ENCODE peak calls at places on chromosome 16, in ten cellular contexts. One of them, this sample, is unnamed.

GRCh38 chr16:68901910-68902309 is 58.6 kb downstream of the TANGO6 start:
- DNase-seq in Peyer's patch: no peak
- DNase-seq in HL-60: no peak
- DNase-seq in thoracic aorta: no peak
- DNase-seq in fibroblast of mammary gland: peak; percentile 54
- DNase-seq in left ventricle myocardium inferior: no peak
- DNase-seq in transverse colon: no peak
- DNase-seq in suprapubic skin: no peak
- DNase-seq in BE2C: no peak
- DNase-seq in CD8-positive, alpha-beta T cell: no peak
- DNase-seq in this sample: peak; percentile 55

GRCh38 chr16:2037115-2037514 is 10.4 kb downstream of the NHERF2 start:
- DNase-seq in Peyer's patch: no peak
- DNase-seq in HL-60: no peak
- DNase-seq in thoracic aorta: no peak
- DNase-seq in fibroblast of mammary gland: no peak
- DNase-seq in left ventricle myocardium inferior: no peak
- DNase-seq in transverse colon: no peak
- DNase-seq in suprapubic skin: no peak
- DNase-seq in BE2C: no peak
- DNase-seq in CD8-positive, alpha-beta T cell: no peak
- DNase-seq in this sample: no peak

GRCh38 chr16:67734731-67735201 is 15.7 kb upstream of the GFOD2 start:
- DNase-seq in Peyer's patch: no peak
- DNase-seq in HL-60: no peak
- DNase-seq in thoracic aorta: no peak
- DNase-seq in fibroblast of mammary gland: no peak
- DNase-seq in left ventricle myocardium inferior: no peak
- DNase-seq in transverse colon: no peak
- DNase-seq in suprapubic skin: no peak
- DNase-seq in BE2C: no peak
- DNase-seq in CD8-positive, alpha-beta T cell: no peak
- DNase-seq in this sample: no peak

GRCh38 chr16:3938843-3939624 is 58.5 kb upstream of the CREBBP start:
- DNase-seq in Peyer's patch: peak; percentile 65
- DNase-seq in HL-60: peak; percentile 30
- DNase-seq in thoracic aorta: no peak
- DNase-seq in fibroblast of mammary gland: no peak
- DNase-seq in left ventricle myocardium inferior: peak; percentile 43
- DNase-seq in transverse colon: peak; percentile 30
- DNase-seq in suprapubic skin: peak; percentile 80
- DNase-seq in BE2C: peak; percentile 83
- DNase-seq in CD8-positive, alpha-beta T cell: peak; percentile 78
- DNase-seq in this sample: peak; percentile 86

GRCh38 chr16:82295306-82296201 is 125.5 kb upstream of the MPHOSPH6 start:
- DNase-seq in Peyer's patch: no peak
- DNase-seq in HL-60: no peak
- DNase-seq in thoracic aorta: no peak
- DNase-seq in fibroblast of mammary gland: no peak
- DNase-seq in left ventricle myocardium inferior: no peak
- DNase-seq in transverse colon: no peak
- DNase-seq in suprapubic skin: no peak
- DNase-seq in BE2C: no peak
- DNase-seq in CD8-positive, alpha-beta T cell: no peak
- DNase-seq in this sample: no peak

GRCh38 chr16:28300327-28300726 is 8.0 kb downstream of the SBK1 start:
- DNase-seq in Peyer's patch: no peak
- DNase-seq in HL-60: no peak
- DNase-seq in thoracic aorta: no peak
- DNase-seq in fibroblast of mammary gland: no peak
- DNase-seq in left ventricle myocardium inferior: no peak
- DNase-seq in transverse colon: no peak
- DNase-seq in suprapubic skin: no peak
- DNase-seq in BE2C: no peak
- DNase-seq in CD8-positive, alpha-beta T cell: no peak
- DNase-seq in this sample: no peak

GRCh38 chr16:50266337-50267091 is at the start of gene ADCY7:
- DNase-seq in Peyer's patch: peak; percentile 72
- DNase-seq in HL-60: no peak
- DNase-seq in thoracic aorta: no peak
- DNase-seq in fibroblast of mammary gland: peak; percentile 76
- DNase-seq in left ventricle myocardium inferior: peak; percentile 69
- DNase-seq in transverse colon: peak; percentile 85
- DNase-seq in suprapubic skin: no peak
- DNase-seq in BE2C: peak; percentile 86
- DNase-seq in CD8-positive, alpha-beta T cell: peak; percentile 88
- DNase-seq in this sample: peak; percentile 81

GRCh38 chr16:11637320-11637719 is 30.9 kb upstream of the SNN start:
- DNase-seq in Peyer's patch: no peak
- DNase-seq in HL-60: no peak
- DNase-seq in thoracic aorta: no peak
- DNase-seq in fibroblast of mammary gland: no peak
- DNase-seq in left ventricle myocardium inferior: no peak
- DNase-seq in transverse colon: no peak
- DNase-seq in suprapubic skin: no peak
- DNase-seq in BE2C: no peak
- DNase-seq in CD8-positive, alpha-beta T cell: no peak
- DNase-seq in this sample: no peak

GRCh38 chr16:46638947-46639925 is 18.1 kb upstream of the SHCBP1 start:
- DNase-seq in Peyer's patch: no peak
- DNase-seq in HL-60: no peak
- DNase-seq in thoracic aorta: no peak
- DNase-seq in fibroblast of mammary gland: peak; percentile 67
- DNase-seq in left ventricle myocardium inferior: no peak
- DNase-seq in transverse colon: no peak
- DNase-seq in suprapubic skin: no peak
- DNase-seq in BE2C: no peak
- DNase-seq in CD8-positive, alpha-beta T cell: no peak
- DNase-seq in this sample: peak; percentile 48

GRCh38 chr16:67199011-67199807 is at the start of gene ELMO3:
- DNase-seq in Peyer's patch: peak; percentile 91
- DNase-seq in HL-60: no peak
- DNase-seq in thoracic aorta: no peak
- DNase-seq in fibroblast of mammary gland: no peak
- DNase-seq in left ventricle myocardium inferior: no peak
- DNase-seq in transverse colon: peak; percentile 88
- DNase-seq in suprapubic skin: no peak
- DNase-seq in BE2C: no peak
- DNase-seq in CD8-positive, alpha-beta T cell: no peak
- DNase-seq in this sample: no peak

GRCh38 chr16:74153773-74154172 is 142.8 kb upstream of the PSMD7 start:
- DNase-seq in Peyer's patch: no peak
- DNase-seq in HL-60: no peak
- DNase-seq in thoracic aorta: no peak
- DNase-seq in fibroblast of mammary gland: no peak
- DNase-seq in left ventricle myocardium inferior: no peak
- DNase-seq in transverse colon: no peak
- DNase-seq in suprapubic skin: no peak
- DNase-seq in BE2C: no peak
- DNase-seq in CD8-positive, alpha-beta T cell: no peak
- DNase-seq in this sample: no peak

GRCh38 chr16:30090607-30091332 is 954 bp downstream of the TBX6 start:
- DNase-seq in Peyer's patch: no peak
- DNase-seq in HL-60: no peak
- DNase-seq in thoracic aorta: no peak
- DNase-seq in fibroblast of mammary gland: no peak
- DNase-seq in left ventricle myocardium inferior: no peak
- DNase-seq in transverse colon: no peak
- DNase-seq in suprapubic skin: no peak
- DNase-seq in BE2C: peak; percentile 23
- DNase-seq in CD8-positive, alpha-beta T cell: no peak
- DNase-seq in this sample: no peak

GRCh38 chr16:3949287-3949686 is 68.8 kb upstream of the CREBBP start:
- DNase-seq in Peyer's patch: no peak
- DNase-seq in HL-60: no peak
- DNase-seq in thoracic aorta: no peak
- DNase-seq in fibroblast of mammary gland: no peak
- DNase-seq in left ventricle myocardium inferior: no peak
- DNase-seq in transverse colon: no peak
- DNase-seq in suprapubic skin: peak; percentile 74
- DNase-seq in BE2C: peak; percentile 22
- DNase-seq in CD8-positive, alpha-beta T cell: no peak
- DNase-seq in this sample: no peak

GRCh38 chr16:1777375-1778199 is 4.7 kb upstream of the MRPS34 start:
- DNase-seq in Peyer's patch: no peak
- DNase-seq in HL-60: no peak
- DNase-seq in thoracic aorta: no peak
- DNase-seq in fibroblast of mammary gland: no peak
- DNase-seq in left ventricle myocardium inferior: no peak
- DNase-seq in transverse colon: no peak
- DNase-seq in suprapubic skin: no peak
- DNase-seq in BE2C: no peak
- DNase-seq in CD8-positive, alpha-beta T cell: no peak
- DNase-seq in this sample: no peak

GRCh38 chr16:23222929-23223328 is 40.4 kb downstream of the SCNN1G start:
- DNase-seq in Peyer's patch: no peak
- DNase-seq in HL-60: no peak
- DNase-seq in thoracic aorta: no peak
- DNase-seq in fibroblast of mammary gland: no peak
- DNase-seq in left ventricle myocardium inferior: no peak
- DNase-seq in transverse colon: no peak
- DNase-seq in suprapubic skin: no peak
- DNase-seq in BE2C: no peak
- DNase-seq in CD8-positive, alpha-beta T cell: no peak
- DNase-seq in this sample: no peak

GRCh38 chr16:79188115-79188779 is 412.3 kb downstream of the MAF start:
- DNase-seq in Peyer's patch: no peak
- DNase-seq in HL-60: no peak
- DNase-seq in thoracic aorta: no peak
- DNase-seq in fibroblast of mammary gland: no peak
- DNase-seq in left ventricle myocardium inferior: no peak
- DNase-seq in transverse colon: no peak
- DNase-seq in suprapubic skin: no peak
- DNase-seq in BE2C: no peak
- DNase-seq in CD8-positive, alpha-beta T cell: no peak
- DNase-seq in this sample: no peak

DNA sequence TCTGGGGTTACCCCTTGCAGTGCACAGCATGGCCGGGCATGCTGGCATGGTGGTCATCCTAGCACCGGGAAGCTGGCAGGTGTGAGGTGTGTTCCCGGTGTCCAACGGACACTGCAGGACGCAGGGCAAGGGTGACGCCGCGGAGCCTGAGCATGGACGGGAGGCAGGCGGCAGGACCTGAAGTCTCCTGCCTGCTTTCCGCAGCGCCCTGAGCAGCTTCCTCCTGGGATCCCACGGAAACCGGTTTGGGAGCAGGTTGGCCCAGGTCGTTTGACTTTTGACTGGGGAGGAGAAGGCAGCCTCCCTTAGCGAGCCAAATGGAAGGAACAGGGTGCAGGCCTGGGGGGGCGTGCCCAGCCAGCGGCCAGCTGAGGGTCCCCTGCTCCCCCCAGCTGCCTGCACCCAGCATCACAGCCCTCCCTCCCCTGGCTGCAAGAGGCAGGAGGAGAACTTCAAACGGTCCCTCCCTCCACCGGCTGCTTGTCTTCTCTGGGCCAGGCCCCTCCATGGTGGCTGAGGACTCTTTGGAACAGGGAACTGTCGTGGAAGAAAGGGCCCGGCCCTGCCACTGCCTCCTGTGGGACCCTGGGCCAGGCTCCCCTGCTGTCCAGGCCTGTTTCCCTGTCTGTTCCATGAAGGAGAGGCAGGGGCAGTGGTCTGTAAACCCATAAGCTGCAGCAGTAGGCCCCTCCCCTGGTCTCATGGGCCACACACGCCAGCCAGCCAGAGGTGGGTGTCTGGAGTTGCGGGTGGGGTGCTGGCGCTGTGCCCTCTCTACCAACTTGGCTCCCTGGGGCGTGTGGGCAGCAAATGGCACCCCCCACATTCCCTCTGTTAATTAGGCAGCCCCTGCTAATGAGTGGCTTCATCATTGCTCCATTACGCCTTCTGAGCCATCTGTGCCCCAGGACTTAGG is 7.9 kb upstream of the ADGRG1 start:
- DNase-seq in Peyer's patch: peak; percentile 66
- DNase-seq in HL-60: no peak
- DNase-seq in thoracic aorta: no peak
- DNase-seq in fibroblast of mammary gland: no peak
- DNase-seq in left ventricle myocardium inferior: no peak
- DNase-seq in transverse colon: peak; percentile 75
- DNase-seq in suprapubic skin: peak; percentile 81
- DNase-seq in BE2C: peak; percentile 36
- DNase-seq in CD8-positive, alpha-beta T cell: no peak
- DNase-seq in this sample: no peak
- H3K4me3 ChIP-seq in Peyer's patch: no peak overlapping the region
- H3K4me3 ChIP-seq in HL-60: no peak overlapping the region
- H3K4me3 ChIP-seq in thoracic aorta: no peak overlapping the region
- H3K4me3 ChIP-seq in fibroblast of mammary gland: no peak overlapping the region
- H3K4me3 ChIP-seq in left ventricle myocardium inferior: no peak overlapping the region
- H3K4me3 ChIP-seq in transverse colon: no peak overlapping the region
- H3K4me3 ChIP-seq in suprapubic skin: peak overlapping the region; percentile 46
- H3K4me3 ChIP-seq in BE2C: no peak overlapping the region
- H3K4me3 ChIP-seq in CD8-positive, alpha-beta T cell: no peak overlapping the region
- H3K4me3 ChIP-seq in this sample: no peak overlapping the region

DNA sequence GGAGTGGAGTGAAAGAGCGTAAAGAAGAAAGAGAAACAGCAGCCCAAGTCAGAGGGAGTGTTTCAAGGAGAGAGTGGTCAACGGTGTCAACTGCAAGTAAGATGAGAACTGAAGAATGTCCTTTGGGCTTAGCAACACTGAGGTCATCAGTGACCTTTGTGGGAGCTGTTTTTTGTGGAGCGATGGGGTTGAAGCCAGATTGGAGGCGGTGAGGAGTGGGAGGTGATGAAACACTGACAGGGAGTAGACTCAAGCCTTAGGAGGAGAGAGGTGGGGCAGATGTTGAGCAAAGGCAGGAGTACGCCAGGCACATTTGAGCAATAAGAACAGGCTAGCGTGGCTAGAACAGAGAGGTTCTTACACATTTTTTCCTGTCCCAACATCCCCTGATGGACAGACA is 103.7 kb upstream of the GNAO1 start:
- DNase-seq in Peyer's patch: no peak
- DNase-seq in HL-60: no peak
- DNase-seq in thoracic aorta: no peak
- DNase-seq in fibroblast of mammary gland: no peak
- DNase-seq in left ventricle myocardium inferior: peak; percentile 18
- DNase-seq in transverse colon: no peak
- DNase-seq in suprapubic skin: no peak
- DNase-seq in BE2C: no peak
- DNase-seq in CD8-positive, alpha-beta T cell: no peak
- DNase-seq in this sample: no peak
- TF ChIP-seq CTCF in Peyer's patch: no peak
- TF ChIP-seq CTCF in HL-60: no peak
- TF ChIP-seq CTCF in thoracic aorta: no peak
- TF ChIP-seq CTCF in fibroblast of mammary gland: no peak
- TF ChIP-seq CTCF in left ventricle myocardium inferior: no peak
- TF ChIP-seq CTCF in transverse colon: no peak
- TF ChIP-seq CTCF in suprapubic skin: no peak
- TF ChIP-seq CTCF in BE2C: no peak
- TF ChIP-seq CTCF in CD8-positive, alpha-beta T cell: no peak
- TF ChIP-seq CTCF in this sample: no peak

GRCh38 chr16:5450435-5451104 is 353.0 kb upstream of the EEF2KMT start:
- DNase-seq in Peyer's patch: no peak
- DNase-seq in HL-60: no peak
- DNase-seq in thoracic aorta: no peak
- DNase-seq in fibroblast of mammary gland: no peak
- DNase-seq in left ventricle myocardium inferior: no peak
- DNase-seq in transverse colon: no peak
- DNase-seq in suprapubic skin: no peak
- DNase-seq in BE2C: no peak
- DNase-seq in CD8-positive, alpha-beta T cell: no peak
- DNase-seq in this sample: no peak
- H3K4me3 ChIP-seq in Peyer's patch: no peak overlapping the region
- H3K4me3 ChIP-seq in HL-60: no peak overlapping the region
- H3K4me3 ChIP-seq in thoracic aorta: no peak overlapping the region
- H3K4me3 ChIP-seq in fibroblast of mammary gland: no peak overlapping the region
- H3K4me3 ChIP-seq in left ventricle myocardium inferior: no peak overlapping the region
- H3K4me3 ChIP-seq in transverse colon: no peak overlapping the region
- H3K4me3 ChIP-seq in suprapubic skin: no peak overlapping the region
- H3K4me3 ChIP-seq in BE2C: no peak overlapping the region
- H3K4me3 ChIP-seq in CD8-positive, alpha-beta T cell: no peak overlapping the region
- H3K4me3 ChIP-seq in this sample: no peak overlapping the region

GRCh38 chr16:89246903-89247733 is 29.6 kb downstream of the ZNF778 start:
- DNase-seq in Peyer's patch: peak; percentile 97
- DNase-seq in HL-60: peak; percentile 69
- DNase-seq in thoracic aorta: peak; percentile 42
- DNase-seq in fibroblast of mammary gland: peak; percentile 74
- DNase-seq in left ventricle myocardium inferior: peak; percentile 85
- DNase-seq in transverse colon: peak; percentile 93
- DNase-seq in suprapubic skin: peak; percentile 95
- DNase-seq in BE2C: peak; percentile 96
- DNase-seq in CD8-positive, alpha-beta T cell: peak; percentile 99
- DNase-seq in this sample: peak; percentile 89
- TF ChIP-seq CTCF in Peyer's patch: no peak
- TF ChIP-seq CTCF in HL-60: no peak
- TF ChIP-seq CTCF in thoracic aorta: no peak
- TF ChIP-seq CTCF in fibroblast of mammary gland: no peak
- TF ChIP-seq CTCF in left ventricle myocardium inferior: no peak
- TF ChIP-seq CTCF in transverse colon: no peak
- TF ChIP-seq CTCF in suprapubic skin: no peak
- TF ChIP-seq CTCF in BE2C: no peak
- TF ChIP-seq CTCF in CD8-positive, alpha-beta T cell: no peak
- TF ChIP-seq CTCF in this sample: no peak